ENCODE peak calls at places on chromosomes 13 and 19, in four cellular contexts. T is pancreas, S is upper lobe of left lung, X is breast epithelium. O is an unnamed sample.

GRCh38 chr13:47330031-47330430 is 433.2 kb upstream of the HTR2A start:
- DNase-seq in T (no peak), S (no peak), X (no peak), O (no peak)

GRCh38 chr13:80249906-80250513 is 90.9 kb downstream of the SPRY2 start:
- DNase-seq in T (no peak), S (no peak), X (no peak), O (no peak)

GRCh38 chr19:46378268-46378667 is 31.4 kb downstream of the PPP5C start:
- DNase-seq in T (no peak), S (no peak), X (no peak), O (no peak)

GRCh38 chr13:104385409-104385808 is 1319.2 kb upstream of the SLC10A2 start:
- DNase-seq in T (no peak), S (no peak), X (no peak), O (no peak)

GRCh38 chr13:31697290-31697689 is 42.0 kb upstream of the RXFP2 start:
- DNase-seq in T (no peak), S (no peak), X (no peak), O (no peak)

GRCh38 chr19:10812902-10813404 is 23.1 kb downstream of the TMED1 start:
- DNase-seq in T (no peak), S (no peak), X (no peak), O (no peak)

GRCh38 chr13:97015661-97016350 is 21.5 kb upstream of the OXGR1 start:
- DNase-seq in T (no peak), S (no peak), X (no peak), O (no peak)

GRCh38 chr13:41696163-41697003 is 239.0 kb downstream of the RGCC start:
- DNase-seq in T (no peak), S (no peak), X (no peak), O (no peak)

GRCh38 chr19:13118424-13119193 is 545 bp downstream of the NACC1 start:
- DNase-seq in T (peak), S (peak), X (no peak), O (peak)

GRCh38 chr19:11268783-11269267 is 6.5 kb upstream of the DOCK6 start:
- DNase-seq in T (no peak), S (no peak), X (peak), O (peak)

GRCh38 chr13:61151062-61151461 is 264.6 kb downstream of the PCDH20 start:
- DNase-seq in T (no peak), S (no peak), X (no peak), O (no peak)
- H3K27ac ChIP-seq in T (no peak), S (no peak), X (no peak), O (no peak)

DNA sequence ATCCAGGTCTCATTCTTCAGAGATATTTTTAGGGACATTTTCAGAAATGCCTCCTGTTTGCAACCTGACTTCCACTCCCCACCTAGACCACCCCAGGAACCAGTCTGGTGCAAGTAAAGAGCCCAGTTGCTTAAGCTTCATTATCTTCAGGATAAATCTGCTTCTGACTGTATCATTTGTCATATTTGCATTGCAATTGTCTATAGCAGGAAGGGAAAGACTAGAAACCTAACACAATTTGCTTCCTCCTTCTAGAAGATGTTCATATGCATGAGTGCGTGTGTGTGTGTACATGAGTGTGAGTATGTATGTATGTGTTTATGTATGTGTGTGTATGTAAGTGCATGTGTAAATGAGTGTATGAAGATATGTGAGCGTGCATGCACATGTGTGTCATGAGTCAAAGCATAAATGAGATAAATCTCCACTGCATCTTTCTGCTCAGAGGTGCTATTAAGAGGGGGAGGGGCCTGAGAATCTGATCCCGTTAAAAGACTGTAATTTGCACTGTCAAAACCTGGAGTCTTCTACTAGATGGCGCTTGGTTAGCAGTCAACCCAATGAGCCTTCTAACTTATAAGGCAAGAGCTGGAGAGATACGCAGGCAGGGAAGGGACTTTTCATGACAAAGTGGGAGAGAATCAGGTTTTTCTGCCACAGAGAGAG is 178.8 kb upstream of the KL start:
- DNase-seq in T (no peak), S (no peak), X (no peak), O (no peak)
- H3K27ac ChIP-seq in T (no peak), S (no peak), X (no peak), O (no peak)

GRCh38 chr13:23531446-23531845 is 38.8 kb upstream of the TNFRSF19 start:
- DNase-seq in T (no peak), S (peak), X (no peak), O (peak)
- H3K27ac ChIP-seq in T (no peak), S (no peak), X (no peak), O (no peak)

GRCh38 chr19:49878744-49879070 is 1.2 kb downstream of the TBC1D17 start:
- DNase-seq in T (peak), S (no peak), X (no peak), O (no peak)
- H3K27ac ChIP-seq in T (no peak), S (peak), X (peak), O (no peak)

GRCh38 chr19:18009412-18010066 is 1.6 kb downstream of the ARRDC2 start:
- DNase-seq in T (no peak), S (peak), X (no peak), O (no peak)

GRCh38 chr19:18007939-18008673 is at the start of gene ARRDC2:
- DNase-seq in T (peak), S (peak), X (peak), O (peak)

GRCh38 chr19:18007605-18007938 is 398 bp upstream of the ARRDC2 start:
- DNase-seq in T (no peak), S (peak), X (no peak), O (no peak)

GRCh38 chr19:18010149-18010548 is 2.2 kb downstream of the ARRDC2 start:
- DNase-seq in T (no peak), S (no peak), X (no peak), O (no peak)

GRCh38 chr19:18008814-18009213 is 844 bp downstream of the ARRDC2 start:
- DNase-seq in T (no peak), S (no peak), X (no peak), O (no peak)
- H3K27ac ChIP-seq in T (no peak), S (peak), X (peak), O (peak)

O was measured in kidney.